ENCODE peak calls at places on chromosomes 12 and 14, in nine cellular contexts. One of them, this sample, is unnamed.

GRCh38 chr12:87827638-87828264 is 201.4 kb downstream of the C12orf50 start:
- DNase-seq in prostate gland: no peak
- DNase-seq in pancreas: no peak
- DNase-seq in stimulated activated CD8-positive, alpha-beta memory T cell treated with anti-CD3 and anti-CD28 coated beads, Interleukin-7, amount 100 ng/mL, for 1 hour: no peak
- DNase-seq in osteocyte: no peak
- DNase-seq in epithelial cell of esophagus: peak
- DNase-seq in SW480: peak
- DNase-seq in CD4-positive, alpha-beta T cell: no peak
- DNase-seq in mucosa of gallbladder: no peak
- DNase-seq in this sample: peak

GRCh38 chr12:130161261-130162231 is 718 bp upstream of the FZD10 start:
- DNase-seq in epithelial cell of esophagus: no peak
- DNase-seq in CD4-positive, alpha-beta T cell: no peak
- DNase-seq in pancreas: no peak
- DNase-seq in SW480: no peak
- DNase-seq in stimulated activated CD8-positive, alpha-beta memory T cell treated with anti-CD3 and anti-CD28 coated beads, Interleukin-7, amount 100 ng/mL, for 1 hour: no peak
- DNase-seq in osteocyte: no peak
- DNase-seq in mucosa of gallbladder: peak
- DNase-seq in prostate gland: peak
- DNase-seq in this sample: no peak

GRCh38 chr12:64757778-64758177 is 1.4 kb downstream of the GNS start:
- DNase-seq in osteocyte: no peak
- DNase-seq in CD4-positive, alpha-beta T cell: no peak
- DNase-seq in epithelial cell of esophagus: peak
- DNase-seq in mucosa of gallbladder: no peak
- DNase-seq in prostate gland: no peak
- DNase-seq in SW480: no peak
- DNase-seq in pancreas: no peak
- DNase-seq in stimulated activated CD8-positive, alpha-beta memory T cell treated with anti-CD3 and anti-CD28 coated beads, Interleukin-7, amount 100 ng/mL, for 1 hour: no peak
- DNase-seq in this sample: no peak

GRCh38 chr14:51479584-51480305 is 172.0 kb upstream of the FRMD6 start:
- DNase-seq in SW480: no peak
- DNase-seq in epithelial cell of esophagus: peak
- DNase-seq in mucosa of gallbladder: no peak
- DNase-seq in stimulated activated CD8-positive, alpha-beta memory T cell treated with anti-CD3 and anti-CD28 coated beads, Interleukin-7, amount 100 ng/mL, for 1 hour: no peak
- DNase-seq in osteocyte: no peak
- DNase-seq in prostate gland: no peak
- DNase-seq in CD4-positive, alpha-beta T cell: no peak
- DNase-seq in pancreas: no peak
- DNase-seq in this sample: no peak

GRCh38 chr14:100782516-100783320 is 43.2 kb upstream of the MEG3 start:
- DNase-seq in osteocyte: no peak
- DNase-seq in epithelial cell of esophagus: no peak
- DNase-seq in CD4-positive, alpha-beta T cell: peak
- DNase-seq in prostate gland: no peak
- DNase-seq in mucosa of gallbladder: no peak
- DNase-seq in stimulated activated CD8-positive, alpha-beta memory T cell treated with anti-CD3 and anti-CD28 coated beads, Interleukin-7, amount 100 ng/mL, for 1 hour: no peak
- DNase-seq in SW480: no peak
- DNase-seq in pancreas: peak
- DNase-seq in this sample: no peak

GRCh38 chr12:101957251-101957650 is 79.9 kb downstream of the DRAM1 start:
- DNase-seq in stimulated activated CD8-positive, alpha-beta memory T cell treated with anti-CD3 and anti-CD28 coated beads, Interleukin-7, amount 100 ng/mL, for 1 hour: no peak
- DNase-seq in CD4-positive, alpha-beta T cell: no peak
- DNase-seq in epithelial cell of esophagus: no peak
- DNase-seq in pancreas: no peak
- DNase-seq in mucosa of gallbladder: no peak
- DNase-seq in prostate gland: no peak
- DNase-seq in osteocyte: no peak
- DNase-seq in SW480: no peak
- DNase-seq in this sample: no peak

GRCh38 chr12:45913631-45914030 is 76.7 kb downstream of the SCAF11 start:
- DNase-seq in prostate gland: no peak
- DNase-seq in osteocyte: no peak
- DNase-seq in pancreas: no peak
- DNase-seq in mucosa of gallbladder: no peak
- DNase-seq in CD4-positive, alpha-beta T cell: no peak
- DNase-seq in SW480: no peak
- DNase-seq in stimulated activated CD8-positive, alpha-beta memory T cell treated with anti-CD3 and anti-CD28 coated beads, Interleukin-7, amount 100 ng/mL, for 1 hour: no peak
- DNase-seq in epithelial cell of esophagus: no peak
- DNase-seq in this sample: no peak

GRCh38 chr12:68793975-68794652 is 13.9 kb upstream of the MDM2 start:
- DNase-seq in SW480: no peak
- DNase-seq in prostate gland: no peak
- DNase-seq in mucosa of gallbladder: no peak
- DNase-seq in stimulated activated CD8-positive, alpha-beta memory T cell treated with anti-CD3 and anti-CD28 coated beads, Interleukin-7, amount 100 ng/mL, for 1 hour: no peak
- DNase-seq in epithelial cell of esophagus: no peak
- DNase-seq in CD4-positive, alpha-beta T cell: no peak
- DNase-seq in osteocyte: no peak
- DNase-seq in pancreas: no peak
- DNase-seq in this sample: no peak

GRCh38 chr14:52862652-52863338 is 71.4 kb upstream of the GNPNAT1 start:
- DNase-seq in SW480: no peak
- DNase-seq in epithelial cell of esophagus: peak
- DNase-seq in mucosa of gallbladder: no peak
- DNase-seq in prostate gland: no peak
- DNase-seq in pancreas: no peak
- DNase-seq in stimulated activated CD8-positive, alpha-beta memory T cell treated with anti-CD3 and anti-CD28 coated beads, Interleukin-7, amount 100 ng/mL, for 1 hour: no peak
- DNase-seq in osteocyte: no peak
- DNase-seq in CD4-positive, alpha-beta T cell: no peak
- DNase-seq in this sample: peak

GRCh38 chr12:89225808-89226368 is 126.4 kb downstream of the DUSP6 start:
- DNase-seq in pancreas: no peak
- DNase-seq in mucosa of gallbladder: peak
- DNase-seq in osteocyte: no peak
- DNase-seq in prostate gland: peak
- DNase-seq in stimulated activated CD8-positive, alpha-beta memory T cell treated with anti-CD3 and anti-CD28 coated beads, Interleukin-7, amount 100 ng/mL, for 1 hour: no peak
- DNase-seq in epithelial cell of esophagus: peak
- DNase-seq in CD4-positive, alpha-beta T cell: no peak
- DNase-seq in SW480: no peak
- DNase-seq in this sample: peak

GRCh38 chr12:123057505-123058265 is 77.2 kb downstream of the ARL6IP4 start:
- DNase-seq in mucosa of gallbladder: no peak
- DNase-seq in prostate gland: no peak
- DNase-seq in osteocyte: no peak
- DNase-seq in stimulated activated CD8-positive, alpha-beta memory T cell treated with anti-CD3 and anti-CD28 coated beads, Interleukin-7, amount 100 ng/mL, for 1 hour: no peak
- DNase-seq in epithelial cell of esophagus: no peak
- DNase-seq in CD4-positive, alpha-beta T cell: no peak
- DNase-seq in pancreas: no peak
- DNase-seq in SW480: no peak
- DNase-seq in this sample: no peak

GRCh38 chr12:62319058-62319457 is 58.9 kb downstream of the USP15 start:
- DNase-seq in osteocyte: no peak
- DNase-seq in pancreas: no peak
- DNase-seq in SW480: no peak
- DNase-seq in mucosa of gallbladder: no peak
- DNase-seq in prostate gland: no peak
- DNase-seq in epithelial cell of esophagus: no peak
- DNase-seq in stimulated activated CD8-positive, alpha-beta memory T cell treated with anti-CD3 and anti-CD28 coated beads, Interleukin-7, amount 100 ng/mL, for 1 hour: no peak
- DNase-seq in CD4-positive, alpha-beta T cell: no peak
- DNase-seq in this sample: no peak

GRCh38 chr14:102913341-102914211 is 8.9 kb upstream of the AMN start:
- DNase-seq in mucosa of gallbladder: no peak
- DNase-seq in stimulated activated CD8-positive, alpha-beta memory T cell treated with anti-CD3 and anti-CD28 coated beads, Interleukin-7, amount 100 ng/mL, for 1 hour: no peak
- DNase-seq in pancreas: no peak
- DNase-seq in CD4-positive, alpha-beta T cell: no peak
- DNase-seq in osteocyte: no peak
- DNase-seq in prostate gland: no peak
- DNase-seq in epithelial cell of esophagus: no peak
- DNase-seq in SW480: no peak
- DNase-seq in this sample: no peak

GRCh38 chr12:47021298-47021697 is 58.1 kb upstream of the PCED1B start:
- DNase-seq in prostate gland: peak
- DNase-seq in SW480: peak
- DNase-seq in epithelial cell of esophagus: peak
- DNase-seq in mucosa of gallbladder: no peak
- DNase-seq in CD4-positive, alpha-beta T cell: no peak
- DNase-seq in osteocyte: no peak
- DNase-seq in stimulated activated CD8-positive, alpha-beta memory T cell treated with anti-CD3 and anti-CD28 coated beads, Interleukin-7, amount 100 ng/mL, for 1 hour: no peak
- DNase-seq in pancreas: no peak
- DNase-seq in this sample: peak

GRCh38 chr12:112167728-112168525 is 42.6 kb downstream of the TRAFD1 start:
- DNase-seq in prostate gland: no peak
- DNase-seq in stimulated activated CD8-positive, alpha-beta memory T cell treated with anti-CD3 and anti-CD28 coated beads, Interleukin-7, amount 100 ng/mL, for 1 hour: no peak
- DNase-seq in pancreas: peak
- DNase-seq in CD4-positive, alpha-beta T cell: peak
- DNase-seq in SW480: no peak
- DNase-seq in mucosa of gallbladder: no peak
- DNase-seq in osteocyte: no peak
- DNase-seq in epithelial cell of esophagus: no peak
- DNase-seq in this sample: no peak

GRCh38 chr12:56084958-56085543 is 5.1 kb downstream of the ERBB3 start:
- DNase-seq in CD4-positive, alpha-beta T cell: no peak
- DNase-seq in epithelial cell of esophagus: peak
- DNase-seq in pancreas: no peak
- DNase-seq in mucosa of gallbladder: no peak
- DNase-seq in stimulated activated CD8-positive, alpha-beta memory T cell treated with anti-CD3 and anti-CD28 coated beads, Interleukin-7, amount 100 ng/mL, for 1 hour: no peak
- DNase-seq in prostate gland: no peak
- DNase-seq in osteocyte: no peak
- DNase-seq in SW480: no peak
- DNase-seq in this sample: peak

GRCh38 chr12:109714141-109714912 is 702 bp downstream of the FAM222A start:
- DNase-seq in stimulated activated CD8-positive, alpha-beta memory T cell treated with anti-CD3 and anti-CD28 coated beads, Interleukin-7, amount 100 ng/mL, for 1 hour: peak
- DNase-seq in pancreas: peak
- DNase-seq in mucosa of gallbladder: peak
- DNase-seq in SW480: peak
- DNase-seq in prostate gland: peak
- DNase-seq in CD4-positive, alpha-beta T cell: peak
- DNase-seq in epithelial cell of esophagus: peak
- DNase-seq in osteocyte: no peak
- DNase-seq in this sample: peak

GRCh38 chr12:1644523-1645438 is 15.8 kb downstream of the WNT5B start:
- DNase-seq in SW480: no peak
- DNase-seq in pancreas: peak
- DNase-seq in osteocyte: no peak
- DNase-seq in stimulated activated CD8-positive, alpha-beta memory T cell treated with anti-CD3 and anti-CD28 coated beads, Interleukin-7, amount 100 ng/mL, for 1 hour: no peak
- DNase-seq in CD4-positive, alpha-beta T cell: no peak
- DNase-seq in prostate gland: peak
- DNase-seq in mucosa of gallbladder: peak
- DNase-seq in epithelial cell of esophagus: peak
- DNase-seq in this sample: no peak

GRCh38 chr12:21676781-21677180 is 19.1 kb upstream of the LDHB start:
- DNase-seq in stimulated activated CD8-positive, alpha-beta memory T cell treated with anti-CD3 and anti-CD28 coated beads, Interleukin-7, amount 100 ng/mL, for 1 hour: no peak
- DNase-seq in osteocyte: no peak
- DNase-seq in pancreas: no peak
- DNase-seq in SW480: no peak
- DNase-seq in prostate gland: no peak
- DNase-seq in CD4-positive, alpha-beta T cell: no peak
- DNase-seq in mucosa of gallbladder: no peak
- DNase-seq in epithelial cell of esophagus: no peak
- DNase-seq in this sample: no peak

GRCh38 chr12:27474344-27474743 is 27.8 kb downstream of the SMCO2 start:
- DNase-seq in pancreas: no peak
- DNase-seq in epithelial cell of esophagus: peak
- DNase-seq in CD4-positive, alpha-beta T cell: no peak
- DNase-seq in SW480: peak
- DNase-seq in osteocyte: no peak
- DNase-seq in stimulated activated CD8-positive, alpha-beta memory T cell treated with anti-CD3 and anti-CD28 coated beads, Interleukin-7, amount 100 ng/mL, for 1 hour: no peak
- DNase-seq in prostate gland: no peak
- DNase-seq in mucosa of gallbladder: no peak
- DNase-seq in this sample: peak

GRCh38 chr12:121331268-121331667 is 20.9 kb downstream of the ANAPC5 start:
- DNase-seq in CD4-positive, alpha-beta T cell: no peak
- DNase-seq in prostate gland: no peak
- DNase-seq in osteocyte: no peak
- DNase-seq in SW480: no peak
- DNase-seq in pancreas: no peak
- DNase-seq in mucosa of gallbladder: no peak
- DNase-seq in stimulated activated CD8-positive, alpha-beta memory T cell treated with anti-CD3 and anti-CD28 coated beads, Interleukin-7, amount 100 ng/mL, for 1 hour: no peak
- DNase-seq in epithelial cell of esophagus: peak
- DNase-seq in this sample: no peak

GRCh38 chr14:23376477-23377200 is at the start of gene CMTM5:
- DNase-seq in SW480: no peak
- DNase-seq in prostate gland: no peak
- DNase-seq in CD4-positive, alpha-beta T cell: no peak
- DNase-seq in mucosa of gallbladder: no peak
- DNase-seq in epithelial cell of esophagus: no peak
- DNase-seq in pancreas: no peak
- DNase-seq in stimulated activated CD8-positive, alpha-beta memory T cell treated with anti-CD3 and anti-CD28 coated beads, Interleukin-7, amount 100 ng/mL, for 1 hour: no peak
- DNase-seq in osteocyte: no peak
- DNase-seq in this sample: no peak

GRCh38 chr12:92096346-92097136 is 49.1 kb downstream of the BTG1 start:
- DNase-seq in prostate gland: no peak
- DNase-seq in CD4-positive, alpha-beta T cell: no peak
- DNase-seq in osteocyte: no peak
- DNase-seq in stimulated activated CD8-positive, alpha-beta memory T cell treated with anti-CD3 and anti-CD28 coated beads, Interleukin-7, amount 100 ng/mL, for 1 hour: no peak
- DNase-seq in pancreas: no peak
- DNase-seq in mucosa of gallbladder: no peak
- DNase-seq in epithelial cell of esophagus: no peak
- DNase-seq in SW480: no peak
- DNase-seq in this sample: no peak

GRCh38 chr14:102693006-102693755 is 84.1 kb upstream of the TRAF3 start:
- DNase-seq in pancreas: no peak
- DNase-seq in SW480: peak
- DNase-seq in osteocyte: no peak
- DNase-seq in mucosa of gallbladder: no peak
- DNase-seq in CD4-positive, alpha-beta T cell: no peak
- DNase-seq in stimulated activated CD8-positive, alpha-beta memory T cell treated with anti-CD3 and anti-CD28 coated beads, Interleukin-7, amount 100 ng/mL, for 1 hour: no peak
- DNase-seq in prostate gland: no peak
- DNase-seq in epithelial cell of esophagus: no peak
- DNase-seq in this sample: no peak

GRCh38 chr14:97107760-97108159 is 310.6 kb downstream of the VRK1 start:
- DNase-seq in SW480: no peak
- DNase-seq in CD4-positive, alpha-beta T cell: no peak
- DNase-seq in epithelial cell of esophagus: no peak
- DNase-seq in stimulated activated CD8-positive, alpha-beta memory T cell treated with anti-CD3 and anti-CD28 coated beads, Interleukin-7, amount 100 ng/mL, for 1 hour: no peak
- DNase-seq in pancreas: no peak
- DNase-seq in mucosa of gallbladder: no peak
- DNase-seq in prostate gland: no peak
- DNase-seq in osteocyte: no peak
- DNase-seq in this sample: no peak

GRCh38 chr12:93109794-93110203 is 180.7 kb upstream of the EEA1 start:
- DNase-seq in SW480: no peak
- DNase-seq in epithelial cell of esophagus: peak
- DNase-seq in prostate gland: no peak
- DNase-seq in stimulated activated CD8-positive, alpha-beta memory T cell treated with anti-CD3 and anti-CD28 coated beads, Interleukin-7, amount 100 ng/mL, for 1 hour: no peak
- DNase-seq in osteocyte: no peak
- DNase-seq in pancreas: no peak
- DNase-seq in mucosa of gallbladder: no peak
- DNase-seq in CD4-positive, alpha-beta T cell: no peak
- DNase-seq in this sample: no peak

GRCh38 chr12:67697443-67697842 is 48.9 kb downstream of the DYRK2 start:
- DNase-seq in SW480: peak
- DNase-seq in epithelial cell of esophagus: peak
- DNase-seq in mucosa of gallbladder: no peak
- DNase-seq in stimulated activated CD8-positive, alpha-beta memory T cell treated with anti-CD3 and anti-CD28 coated beads, Interleukin-7, amount 100 ng/mL, for 1 hour: no peak
- DNase-seq in pancreas: no peak
- DNase-seq in osteocyte: no peak
- DNase-seq in prostate gland: no peak
- DNase-seq in CD4-positive, alpha-beta T cell: no peak
- DNase-seq in this sample: no peak

GRCh38 chr14:70917633-70918032 is 10.4 kb downstream of the PCNX1 start:
- DNase-seq in SW480: no peak
- DNase-seq in prostate gland: no peak
- DNase-seq in stimulated activated CD8-positive, alpha-beta memory T cell treated with anti-CD3 and anti-CD28 coated beads, Interleukin-7, amount 100 ng/mL, for 1 hour: no peak
- DNase-seq in pancreas: no peak
- DNase-seq in mucosa of gallbladder: no peak
- DNase-seq in CD4-positive, alpha-beta T cell: no peak
- DNase-seq in epithelial cell of esophagus: no peak
- DNase-seq in osteocyte: no peak
- DNase-seq in this sample: no peak

GRCh38 chr12:131598717-131599116 is 112.2 kb upstream of the SFSWAP start:
- DNase-seq in SW480: no peak
- DNase-seq in osteocyte: no peak
- DNase-seq in pancreas: no peak
- DNase-seq in CD4-positive, alpha-beta T cell: no peak
- DNase-seq in epithelial cell of esophagus: no peak
- DNase-seq in mucosa of gallbladder: no peak
- DNase-seq in stimulated activated CD8-positive, alpha-beta memory T cell treated with anti-CD3 and anti-CD28 coated beads, Interleukin-7, amount 100 ng/mL, for 1 hour: no peak
- DNase-seq in prostate gland: no peak
- DNase-seq in this sample: no peak

GRCh38 chr12:24127919-24128721 is 178.7 kb upstream of the SOX5 start:
- DNase-seq in CD4-positive, alpha-beta T cell: no peak
- DNase-seq in prostate gland: no peak
- DNase-seq in SW480: no peak
- DNase-seq in epithelial cell of esophagus: no peak
- DNase-seq in stimulated activated CD8-positive, alpha-beta memory T cell treated with anti-CD3 and anti-CD28 coated beads, Interleukin-7, amount 100 ng/mL, for 1 hour: no peak
- DNase-seq in mucosa of gallbladder: no peak
- DNase-seq in pancreas: no peak
- DNase-seq in osteocyte: no peak
- DNase-seq in this sample: no peak

GRCh38 chr14:65927871-65928270 is 515.3 kb downstream of the FUT8 start:
- DNase-seq in stimulated activated CD8-positive, alpha-beta memory T cell treated with anti-CD3 and anti-CD28 coated beads, Interleukin-7, amount 100 ng/mL, for 1 hour: peak
- DNase-seq in SW480: no peak
- DNase-seq in pancreas: no peak
- DNase-seq in osteocyte: peak
- DNase-seq in epithelial cell of esophagus: no peak
- DNase-seq in CD4-positive, alpha-beta T cell: peak
- DNase-seq in prostate gland: no peak
- DNase-seq in mucosa of gallbladder: no peak
- DNase-seq in this sample: no peak

This sample was measured in EL.